ENCODE peak calls at places on chromosomes 7 and 10, in five cellular contexts. S, K, V, B and L are unnamed samples.

GRCh38 chr7:68730871-68731403 is 867.3 kb upstream of the AUTS2 start:
- DNase-seq in S (no peak), K (no peak), V (no peak), B (no peak), L (no peak)

GRCh38 chr7:43113622-43114450 is 1.4 kb downstream of the HECW1 start:
- DNase-seq in S (no peak), K (no peak), V (no peak), B (no peak), L (no peak)

GRCh38 chr10:100882681-100883321 is 30.0 kb upstream of the SLF2 start:
- DNase-seq in S (no peak), K (no peak), V (no peak), B (no peak), L (no peak)

GRCh38 chr7:132393789-132394261 is 182.4 kb downstream of the PLXNA4 start:
- DNase-seq in S (no peak), K (no peak), V (peak; percentile 25), B (no peak), L (peak; percentile 92)

GRCh38 chr7:139034855-139035587 is 821 bp downstream of the ZC3HAV1L start:
- DNase-seq in S (peak; percentile 25), K (no peak), V (no peak), B (peak; percentile 34), L (peak; percentile 88)

GRCh38 chr10:99370993-99371392 is 41.8 kb downstream of the CNNM1 start:
- DNase-seq in S (peak; percentile 28), K (peak; percentile 42), V (no peak), B (no peak), L (no peak)

GRCh38 chr7:89377219-89377618 is 581.7 kb upstream of the TEX47 start:
- DNase-seq in S (no peak), K (no peak), V (no peak), B (no peak), L (no peak)

GRCh38 chr7:121398246-121398645 is 2.1 kb upstream of the FAM3C start:
- DNase-seq in S (no peak), K (peak; percentile 61), V (no peak), B (no peak), L (no peak)

GRCh38 chr10:122715576-122715975 is 15.9 kb upstream of the C10orf120 start:
- DNase-seq in S (no peak), K (no peak), V (no peak), B (no peak), L (no peak)

GRCh38 chr7:74223711-74224510 is 14.1 kb downstream of the LAT2 start:
- DNase-seq in S (no peak), K (no peak), V (no peak), B (no peak), L (no peak)

GRCh38 chr10:114367041-114367675 is 37.1 kb downstream of the AFAP1L2 start:
- DNase-seq in S (no peak), K (no peak), V (no peak), B (no peak), L (no peak)

GRCh38 chr10:25028711-25029110 is 12.3 kb downstream of the THNSL1 start:
- DNase-seq in S (no peak), K (no peak), V (no peak), B (no peak), L (no peak)

GRCh38 chr7:13822678-13823077 is 166.8 kb downstream of the ETV1 start:
- DNase-seq in S (no peak), K (no peak), V (no peak), B (no peak), L (no peak)

GRCh38 chr10:7998831-7999230 is 55.7 kb upstream of the GATA3 start:
- DNase-seq in S (no peak), K (no peak), V (no peak), B (no peak), L (no peak)

GRCh38 chr7:47751068-47751467 is 169.2 kb upstream of the TNS3 start:
- DNase-seq in S (no peak), K (no peak), V (no peak), B (no peak), L (no peak)

GRCh38 chr10:43945908-43946307 is 297.2 kb upstream of the ZNF32 start:
- DNase-seq in S (no peak), K (no peak), V (no peak), B (no peak), L (no peak)

GRCh38 chr10:44180321-44181154 is 204.4 kb downstream of the CXCL12 start:
- DNase-seq in S (no peak), K (no peak), V (peak; percentile 65), B (no peak), L (no peak)

GRCh38 chr7:112370436-112370835 is 79.8 kb upstream of the IFRD1 start:
- DNase-seq in S (no peak), K (no peak), V (no peak), B (peak; percentile 33), L (no peak)

GRCh38 chr10:6013413-6014192 is 36.3 kb upstream of the IL15RA start:
- DNase-seq in S (peak; percentile 39), K (no peak), V (no peak), B (no peak), L (peak; percentile 13)

GRCh38 chr7:3381073-3381685 is 80.1 kb downstream of the SDK1 start:
- DNase-seq in S (no peak), K (no peak), V (no peak), B (no peak), L (no peak)

GRCh38 chr10:6321880-6322279 is 119.1 kb downstream of the PFKFB3 start:
- DNase-seq in S (no peak), K (peak; percentile 8), V (no peak), B (no peak), L (no peak)

GRCh38 chr10:112735041-112735690 is 214.9 kb upstream of the TCF7L2 start:
- DNase-seq in S (no peak), K (no peak), V (no peak), B (no peak), L (no peak)

GRCh38 chr10:72821606-72822005 is 71.9 kb upstream of the OIT3 start:
- DNase-seq in S (no peak), K (no peak), V (no peak), B (no peak), L (no peak)

GRCh38 chr7:100895956-100896742 is 461 bp upstream of the ACHE start:
- DNase-seq in S (peak; percentile 90), K (no peak), V (no peak), B (peak; percentile 78), L (no peak)

GRCh38 chr7:66902844-66903180 is 18.2 kb upstream of the TMEM248 start:
- DNase-seq in S (no peak), K (no peak), V (no peak), B (no peak), L (no peak)

GRCh38 chr10:71719042-71719441 is 536 bp downstream of the C10orf105 start:
- DNase-seq in S (no peak), K (no peak), V (peak; percentile 46), B (no peak), L (no peak)

GRCh38 chr10:103396789-103397087 is 312 bp downstream of the PDCD11 start:
- DNase-seq in S (no peak), K (no peak), V (no peak), B (no peak), L (no peak)
- TF ChIP-seq POLR2A in S (no peak), K (no peak), V (no peak), B (no peak), L (no peak)

GRCh38 chr10:79100761-79101160 is 32.0 kb downstream of the ZMIZ1 start:
- DNase-seq in S (no peak), K (no peak), V (no peak), B (no peak), L (no peak)

GRCh38 chr10:79103078-79103477 is 34.3 kb downstream of the ZMIZ1 start:
- DNase-seq in S (no peak), K (no peak), V (no peak), B (no peak), L (no peak)

GRCh38 chr10:79103585-79103984 is 34.8 kb downstream of the ZMIZ1 start:
- DNase-seq in S (no peak), K (no peak), V (no peak), B (no peak), L (no peak)

GRCh38 chr10:79101560-79101971 is 32.8 kb downstream of the ZMIZ1 start:
- DNase-seq in S (no peak), K (no peak), V (no peak), B (no peak), L (no peak)

DNA sequence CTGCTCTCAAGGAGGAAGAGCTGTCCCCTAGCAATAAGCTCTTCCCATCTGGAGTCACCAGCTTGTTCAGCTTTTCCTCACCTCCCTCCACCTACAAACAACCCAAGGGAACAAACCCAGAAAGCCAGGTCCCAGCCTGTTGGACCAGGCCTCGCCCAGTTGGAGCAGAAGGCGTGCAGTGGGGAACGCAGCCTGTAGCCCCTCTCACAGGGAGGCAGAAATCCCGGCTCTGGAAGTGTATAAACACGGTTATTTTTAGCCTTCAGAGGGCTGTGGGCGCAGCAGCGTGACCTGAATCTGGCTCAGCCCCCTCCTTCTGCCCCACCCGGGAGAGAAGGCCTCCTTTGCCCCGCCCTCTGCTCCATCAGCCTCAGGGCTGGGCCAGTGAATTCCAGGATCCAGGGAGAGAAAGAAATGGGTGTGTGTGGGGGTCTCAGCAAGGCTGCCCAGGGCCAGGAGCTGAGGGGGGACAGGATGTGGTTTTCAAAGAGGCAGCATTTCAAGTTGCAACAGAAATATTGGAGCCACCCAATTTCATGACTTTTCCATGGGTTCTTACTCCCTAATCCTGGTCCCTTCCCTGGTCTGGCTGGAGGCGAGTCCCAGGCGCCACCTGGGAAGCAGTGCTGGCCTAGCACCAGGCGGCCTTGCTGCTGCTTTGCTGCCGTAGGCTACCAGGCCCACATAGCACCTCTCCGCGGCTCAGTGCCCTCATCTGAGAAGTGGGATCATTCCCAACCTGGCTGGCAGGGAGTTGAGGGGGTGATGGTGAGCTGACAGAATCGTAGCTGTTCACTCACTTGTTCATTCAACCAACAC is 33.5 kb downstream of the ZMIZ1 start:
- DNase-seq in S (peak; percentile 56), K (no peak), V (peak; percentile 52), B (peak; percentile 64), L (peak; percentile 92)
- TF ChIP-seq CTCF in S (no peak), K (no peak), V (no peak), B (no peak), L (no peak)

GRCh38 chr10:17836917-17837316 is 27.8 kb downstream of the MRC1 start:
- DNase-seq in S (no peak), K (no peak), V (no peak), B (peak; percentile 60), L (no peak)
- H3K4me3 ChIP-seq in S (no peak overlapping the region), K (no peak overlapping the region), V (peak overlapping the region; percentile 18), B (no peak overlapping the region), L (no peak overlapping the region)

GRCh38 chr7:17297243-17297642 is 1.2 kb upstream of the AHR start:
- DNase-seq in S (no peak), K (no peak), V (no peak), B (no peak), L (no peak)

GRCh38 chr7:17298102-17298839 is at the start of gene AHR:
- DNase-seq in S (peak; percentile 7), K (peak; percentile 88), V (peak; percentile 92), B (peak; percentile 95), L (peak; percentile 96)

GRCh38 chr7:17300012-17300411 is 1.6 kb downstream of the AHR start:
- DNase-seq in S (no peak), K (no peak), V (no peak), B (no peak), L (no peak)

GRCh38 chr7:17299477-17299991 is 1.1 kb downstream of the AHR start:
- DNase-seq in S (no peak), K (no peak), V (no peak), B (peak; percentile 8), L (no peak)

GRCh38 chr7:17298840-17299476 is 506 bp downstream of the AHR start:
- DNase-seq in S (no peak), K (no peak), V (peak; percentile 27), B (peak; percentile 56), L (peak; percentile 51)
- TF ChIP-seq POLR2A in S (no peak), K (no peak), V (no peak), B (peak; percentile 45), L (no peak)